ENCODE peak calls at places on chromosomes 3 and 15, in eight cellular contexts. One of them, this sample, is unnamed.
A peak's percentile ranks its signal among the peaks of the same experiment; 100 is the strongest.

GRCh38 chr3:46496745-46497555 is 826 bp upstream of the RTP3 start:
- DNase-seq in lower lobe of right lung: no peak
- DNase-seq in HT1080: no peak
- DNase-seq in NCI-H774: no peak
- DNase-seq in frontal cortex: no peak
- DNase-seq in upper lobe of left lung: no peak
- DNase-seq in posterior vena cava: no peak
- DNase-seq in anterior cingulate cortex: no peak
- DNase-seq in this sample: no peak

GRCh38 chr3:151371531-151371930 is 13.0 kb downstream of the P2RY12 start:
- DNase-seq in lower lobe of right lung: no peak
- DNase-seq in HT1080: no peak
- DNase-seq in NCI-H774: no peak
- DNase-seq in frontal cortex: no peak
- DNase-seq in upper lobe of left lung: no peak
- DNase-seq in posterior vena cava: no peak
- DNase-seq in anterior cingulate cortex: no peak
- DNase-seq in this sample: no peak

GRCh38 chr15:97750071-97750470 is 210.4 kb upstream of the ARRDC4 start:
- DNase-seq in lower lobe of right lung: no peak
- DNase-seq in HT1080: no peak
- DNase-seq in NCI-H774: no peak
- DNase-seq in frontal cortex: no peak
- DNase-seq in upper lobe of left lung: no peak
- DNase-seq in posterior vena cava: no peak
- DNase-seq in anterior cingulate cortex: no peak
- DNase-seq in this sample: no peak

GRCh38 chr3:190562866-190563525 is 49.1 kb downstream of the IL1RAP start:
- DNase-seq in lower lobe of right lung: no peak
- DNase-seq in HT1080: no peak
- DNase-seq in NCI-H774: no peak
- DNase-seq in frontal cortex: no peak
- DNase-seq in upper lobe of left lung: no peak
- DNase-seq in posterior vena cava: no peak
- DNase-seq in anterior cingulate cortex: no peak
- DNase-seq in this sample: peak; percentile 57

GRCh38 chr3:78820497-78820896 is 947.3 kb downstream of the ROBO1 start:
- DNase-seq in lower lobe of right lung: no peak
- DNase-seq in HT1080: no peak
- DNase-seq in NCI-H774: no peak
- DNase-seq in frontal cortex: no peak
- DNase-seq in upper lobe of left lung: no peak
- DNase-seq in posterior vena cava: no peak
- DNase-seq in anterior cingulate cortex: no peak
- DNase-seq in this sample: no peak

GRCh38 chr3:178504128-178504527 is 32.1 kb upstream of the KCNMB2 start:
- DNase-seq in lower lobe of right lung: no peak
- DNase-seq in HT1080: no peak
- DNase-seq in NCI-H774: no peak
- DNase-seq in frontal cortex: no peak
- DNase-seq in upper lobe of left lung: no peak
- DNase-seq in posterior vena cava: no peak
- DNase-seq in anterior cingulate cortex: no peak
- DNase-seq in this sample: no peak

GRCh38 chr3:188956839-188957489 is 214.8 kb upstream of the TPRG1 start:
- DNase-seq in lower lobe of right lung: no peak
- DNase-seq in HT1080: peak; percentile 64
- DNase-seq in NCI-H774: peak; percentile 56
- DNase-seq in frontal cortex: no peak
- DNase-seq in upper lobe of left lung: no peak
- DNase-seq in posterior vena cava: no peak
- DNase-seq in anterior cingulate cortex: no peak
- DNase-seq in this sample: peak; percentile 54

GRCh38 chr3:146715176-146715575 is 110.0 kb upstream of the PLSCR5 start:
- DNase-seq in lower lobe of right lung: no peak
- DNase-seq in HT1080: peak; percentile 23
- DNase-seq in NCI-H774: no peak
- DNase-seq in frontal cortex: no peak
- DNase-seq in upper lobe of left lung: no peak
- DNase-seq in posterior vena cava: no peak
- DNase-seq in anterior cingulate cortex: no peak
- DNase-seq in this sample: peak; percentile 5

GRCh38 chr3:114746502-114746901 is 400.6 kb downstream of the ZBTB20 start:
- DNase-seq in lower lobe of right lung: no peak
- DNase-seq in HT1080: no peak
- DNase-seq in NCI-H774: no peak
- DNase-seq in frontal cortex: no peak
- DNase-seq in upper lobe of left lung: no peak
- DNase-seq in posterior vena cava: no peak
- DNase-seq in anterior cingulate cortex: no peak
- DNase-seq in this sample: peak; percentile 21

GRCh38 chr15:54082836-54083492 is 104.7 kb downstream of the UNC13C start:
- DNase-seq in lower lobe of right lung: no peak
- DNase-seq in HT1080: peak; percentile 10
- DNase-seq in NCI-H774: no peak
- DNase-seq in frontal cortex: no peak
- DNase-seq in upper lobe of left lung: no peak
- DNase-seq in posterior vena cava: no peak
- DNase-seq in anterior cingulate cortex: no peak
- DNase-seq in this sample: no peak

GRCh38 chr3:179715582-179715981 is 62.7 kb downstream of the USP13 start:
- DNase-seq in lower lobe of right lung: no peak
- DNase-seq in HT1080: no peak
- DNase-seq in NCI-H774: no peak
- DNase-seq in frontal cortex: no peak
- DNase-seq in upper lobe of left lung: no peak
- DNase-seq in posterior vena cava: no peak
- DNase-seq in anterior cingulate cortex: no peak
- DNase-seq in this sample: no peak

GRCh38 chr3:66386925-66387650 is 113.7 kb downstream of the LRIG1 start:
- DNase-seq in lower lobe of right lung: no peak
- DNase-seq in HT1080: no peak
- DNase-seq in NCI-H774: no peak
- DNase-seq in frontal cortex: no peak
- DNase-seq in upper lobe of left lung: no peak
- DNase-seq in posterior vena cava: no peak
- DNase-seq in anterior cingulate cortex: no peak
- DNase-seq in this sample: no peak